ENCODE peak calls at places on chromosomes 2 and 18, in nine cellular contexts. One of them, this sample, is unnamed.

GRCh38 chr18:28594034-28594433 is 417.1 kb upstream of the CDH2 start:
- DNase-seq in HEK293T: no peak
- DNase-seq in heart left ventricle: no peak
- DNase-seq in OCI-M1: no peak
- DNase-seq in naive thymus-derived CD8-positive, alpha-beta T cell: no peak
- DNase-seq in adrenal gland: no peak
- DNase-seq in Kasumi-1: no peak
- DNase-seq in heart right ventricle: no peak
- DNase-seq in activated T-cell treated with anti-CD3 and anti-CD28 coated beads, Interleukin-2, amount 50 U/mL, for 72 hours: no peak
- DNase-seq in this sample: peak

GRCh38 chr2:37753758-37754157 is 82.3 kb upstream of the CDC42EP3 start:
- DNase-seq in HEK293T: no peak
- DNase-seq in heart left ventricle: no peak
- DNase-seq in OCI-M1: no peak
- DNase-seq in naive thymus-derived CD8-positive, alpha-beta T cell: no peak
- DNase-seq in adrenal gland: no peak
- DNase-seq in Kasumi-1: no peak
- DNase-seq in heart right ventricle: no peak
- DNase-seq in activated T-cell treated with anti-CD3 and anti-CD28 coated beads, Interleukin-2, amount 50 U/mL, for 72 hours: no peak
- DNase-seq in this sample: no peak

GRCh38 chr18:77486985-77487384 is 237.3 kb downstream of the GALR1 start:
- DNase-seq in HEK293T: no peak
- DNase-seq in heart left ventricle: no peak
- DNase-seq in OCI-M1: no peak
- DNase-seq in naive thymus-derived CD8-positive, alpha-beta T cell: no peak
- DNase-seq in adrenal gland: no peak
- DNase-seq in Kasumi-1: no peak
- DNase-seq in heart right ventricle: no peak
- DNase-seq in activated T-cell treated with anti-CD3 and anti-CD28 coated beads, Interleukin-2, amount 50 U/mL, for 72 hours: no peak
- DNase-seq in this sample: peak

GRCh38 chr18:30971338-30971956 is 71.1 kb downstream of the DSC3 start:
- DNase-seq in HEK293T: peak
- DNase-seq in heart left ventricle: no peak
- DNase-seq in OCI-M1: peak
- DNase-seq in naive thymus-derived CD8-positive, alpha-beta T cell: peak
- DNase-seq in adrenal gland: no peak
- DNase-seq in Kasumi-1: peak
- DNase-seq in heart right ventricle: no peak
- DNase-seq in activated T-cell treated with anti-CD3 and anti-CD28 coated beads, Interleukin-2, amount 50 U/mL, for 72 hours: no peak
- DNase-seq in this sample: no peak

GRCh38 chr2:21367421-21367820 is 243.7 kb downstream of the TDRD15 start:
- DNase-seq in HEK293T: no peak
- DNase-seq in heart left ventricle: no peak
- DNase-seq in OCI-M1: no peak
- DNase-seq in naive thymus-derived CD8-positive, alpha-beta T cell: no peak
- DNase-seq in adrenal gland: no peak
- DNase-seq in Kasumi-1: no peak
- DNase-seq in heart right ventricle: no peak
- DNase-seq in activated T-cell treated with anti-CD3 and anti-CD28 coated beads, Interleukin-2, amount 50 U/mL, for 72 hours: no peak
- DNase-seq in this sample: peak

GRCh38 chr2:102041351-102041750 is 49.6 kb downstream of the IL1R2 start:
- DNase-seq in HEK293T: no peak
- DNase-seq in heart left ventricle: no peak
- DNase-seq in OCI-M1: no peak
- DNase-seq in naive thymus-derived CD8-positive, alpha-beta T cell: no peak
- DNase-seq in adrenal gland: peak
- DNase-seq in Kasumi-1: no peak
- DNase-seq in heart right ventricle: no peak
- DNase-seq in activated T-cell treated with anti-CD3 and anti-CD28 coated beads, Interleukin-2, amount 50 U/mL, for 72 hours: no peak
- DNase-seq in this sample: no peak

GRCh38 chr2:74374509-74375205 is 5.5 kb downstream of the DCTN1 start:
- DNase-seq in HEK293T: peak
- DNase-seq in heart left ventricle: peak
- DNase-seq in OCI-M1: no peak
- DNase-seq in naive thymus-derived CD8-positive, alpha-beta T cell: no peak
- DNase-seq in adrenal gland: peak
- DNase-seq in Kasumi-1: no peak
- DNase-seq in heart right ventricle: peak
- DNase-seq in activated T-cell treated with anti-CD3 and anti-CD28 coated beads, Interleukin-2, amount 50 U/mL, for 72 hours: no peak
- DNase-seq in this sample: peak

GRCh38 chr18:63586431-63586830 is 712 bp upstream of the SERPINB13 start:
- DNase-seq in HEK293T: no peak
- DNase-seq in heart left ventricle: no peak
- DNase-seq in OCI-M1: no peak
- DNase-seq in naive thymus-derived CD8-positive, alpha-beta T cell: no peak
- DNase-seq in adrenal gland: no peak
- DNase-seq in Kasumi-1: no peak
- DNase-seq in heart right ventricle: no peak
- DNase-seq in activated T-cell treated with anti-CD3 and anti-CD28 coated beads, Interleukin-2, amount 50 U/mL, for 72 hours: no peak
- DNase-seq in this sample: no peak

GRCh38 chr2:65159261-65159660 is 29.4 kb upstream of the RAB1A start:
- DNase-seq in HEK293T: no peak
- DNase-seq in heart left ventricle: no peak
- DNase-seq in OCI-M1: no peak
- DNase-seq in naive thymus-derived CD8-positive, alpha-beta T cell: no peak
- DNase-seq in adrenal gland: no peak
- DNase-seq in Kasumi-1: no peak
- DNase-seq in heart right ventricle: no peak
- DNase-seq in activated T-cell treated with anti-CD3 and anti-CD28 coated beads, Interleukin-2, amount 50 U/mL, for 72 hours: no peak
- DNase-seq in this sample: no peak

GRCh38 chr18:51397347-51397962 is 200.0 kb upstream of the MEX3C start:
- DNase-seq in HEK293T: no peak
- DNase-seq in heart left ventricle: no peak
- DNase-seq in OCI-M1: no peak
- DNase-seq in naive thymus-derived CD8-positive, alpha-beta T cell: no peak
- DNase-seq in adrenal gland: no peak
- DNase-seq in Kasumi-1: no peak
- DNase-seq in heart right ventricle: no peak
- DNase-seq in activated T-cell treated with anti-CD3 and anti-CD28 coated beads, Interleukin-2, amount 50 U/mL, for 72 hours: no peak
- DNase-seq in this sample: no peak

GRCh38 chr2:2558476-2558875 is 227.4 kb upstream of the MYT1L start:
- DNase-seq in HEK293T: no peak
- DNase-seq in heart left ventricle: no peak
- DNase-seq in OCI-M1: no peak
- DNase-seq in naive thymus-derived CD8-positive, alpha-beta T cell: no peak
- DNase-seq in adrenal gland: no peak
- DNase-seq in Kasumi-1: no peak
- DNase-seq in heart right ventricle: no peak
- DNase-seq in activated T-cell treated with anti-CD3 and anti-CD28 coated beads, Interleukin-2, amount 50 U/mL, for 72 hours: no peak
- DNase-seq in this sample: no peak

GRCh38 chr18:56470679-56471345 is 167.6 kb downstream of the TXNL1 start:
- DNase-seq in HEK293T: no peak
- DNase-seq in heart left ventricle: no peak
- DNase-seq in OCI-M1: no peak
- DNase-seq in naive thymus-derived CD8-positive, alpha-beta T cell: no peak
- DNase-seq in adrenal gland: no peak
- DNase-seq in Kasumi-1: no peak
- DNase-seq in heart right ventricle: peak
- DNase-seq in activated T-cell treated with anti-CD3 and anti-CD28 coated beads, Interleukin-2, amount 50 U/mL, for 72 hours: no peak
- DNase-seq in this sample: no peak

GRCh38 chr2:64784168-64785061 is 130.7 kb upstream of the SERTAD2 start:
- DNase-seq in HEK293T: no peak
- DNase-seq in heart left ventricle: no peak
- DNase-seq in OCI-M1: no peak
- DNase-seq in naive thymus-derived CD8-positive, alpha-beta T cell: no peak
- DNase-seq in adrenal gland: no peak
- DNase-seq in Kasumi-1: no peak
- DNase-seq in heart right ventricle: no peak
- DNase-seq in activated T-cell treated with anti-CD3 and anti-CD28 coated beads, Interleukin-2, amount 50 U/mL, for 72 hours: no peak
- DNase-seq in this sample: no peak

GRCh38 chr2:29749041-29749440 is 172.3 kb downstream of the ALK start:
- DNase-seq in HEK293T: no peak
- DNase-seq in heart left ventricle: no peak
- DNase-seq in OCI-M1: no peak
- DNase-seq in naive thymus-derived CD8-positive, alpha-beta T cell: no peak
- DNase-seq in adrenal gland: no peak
- DNase-seq in Kasumi-1: no peak
- DNase-seq in heart right ventricle: no peak
- DNase-seq in activated T-cell treated with anti-CD3 and anti-CD28 coated beads, Interleukin-2, amount 50 U/mL, for 72 hours: no peak
- DNase-seq in this sample: peak

GRCh38 chr18:36693931-36694661 is 134.7 kb downstream of the TPGS2 start:
- DNase-seq in HEK293T: no peak
- DNase-seq in heart left ventricle: no peak
- DNase-seq in OCI-M1: no peak
- DNase-seq in naive thymus-derived CD8-positive, alpha-beta T cell: no peak
- DNase-seq in adrenal gland: no peak
- DNase-seq in Kasumi-1: no peak
- DNase-seq in heart right ventricle: no peak
- DNase-seq in activated T-cell treated with anti-CD3 and anti-CD28 coated beads, Interleukin-2, amount 50 U/mL, for 72 hours: no peak
- DNase-seq in this sample: no peak

This sample was measured in Daoy.